ENCODE peak calls at places on chromosomes 1 and 21, in nine cellular contexts. X is astrocyte of the spinal cord, Q is mesothelial cell of epicardium, T is brain microvascular endothelial cell, W is cardiac fibroblast, J is psoas muscle, P is astrocyte of the cerebellum, E is BE2C, Y is GM20000. G is an unnamed sample.

GRCh38 chr1:19100008-19100407 is 110.1 kb downstream of the UBR4 start:
- DNase-seq in Y (no peak), Q (no peak), T (no peak), J (no peak), W (no peak), P (no peak), E (no peak), X (no peak), G (no peak)

GRCh38 chr1:225768662-225769426 is 8.8 kb upstream of the SRP9 start:
- DNase-seq in Q (peak), W (no peak), E (no peak), X (no peak), J (no peak), Y (no peak), T (no peak), P (no peak), G (no peak)

GRCh38 chr1:205711105-205712048 is 31.1 kb upstream of the SLC45A3 start:
- DNase-seq in W (peak), Q (peak), X (peak), E (peak), P (peak), J (no peak), T (peak), Y (peak), G (no peak)

GRCh38 chr1:8477199-8477982 is 159.5 kb downstream of the SLC45A1 start:
- DNase-seq in Y (no peak), W (peak), E (no peak), X (peak), J (no peak), T (peak), P (peak), Q (no peak), G (no peak)

GRCh38 chr1:151371340-151371739 is 1.2 kb downstream of the SELENBP1 start:
- DNase-seq in P (no peak), T (no peak), E (no peak), X (no peak), Q (no peak), W (peak), Y (no peak), J (peak), G (peak)

GRCh38 chr1:43980255-43981134 is 1.5 kb downstream of the B4GALT2 start:
- DNase-seq in P (no peak), E (no peak), W (peak), X (no peak), Y (no peak), T (no peak), Q (no peak), J (no peak), G (no peak)

GRCh38 chr1:229064320-229064908 is 206.5 kb upstream of the RAB4A start:
- DNase-seq in T (no peak), P (no peak), Y (no peak), Q (no peak), J (no peak), E (no peak), W (no peak), X (no peak), G (no peak)

GRCh38 chr1:150562384-150563339 is 13.5 kb downstream of the ADAMTSL4 start:
- DNase-seq in X (no peak), E (no peak), J (peak), Y (peak), Q (no peak), T (no peak), P (no peak), W (no peak), G (peak)

GRCh38 chr1:197178998-197179397 is 32.5 kb upstream of the ASPM start:
- DNase-seq in Q (no peak), J (no peak), Y (peak), T (peak), E (no peak), W (peak), P (no peak), X (peak), G (no peak)

GRCh38 chr1:3105167-3105863 is 36.3 kb downstream of the PRDM16 start:
- DNase-seq in X (peak), Y (no peak), W (no peak), J (no peak), E (no peak), Q (peak), P (peak), T (no peak), G (no peak)

GRCh38 chr21:24897883-24898282 is 709.4 kb downstream of the MRPL39 start:
- DNase-seq in T (no peak), W (no peak), X (no peak), E (no peak), P (no peak), J (no peak), Q (no peak), Y (no peak), G (no peak)

GRCh38 chr1:41733021-41733420 is 185.7 kb downstream of the HIVEP3 start:
- DNase-seq in J (no peak), E (peak), X (no peak), T (no peak), W (no peak), Q (no peak), Y (no peak), P (no peak), G (no peak)

GRCh38 chr21:18917602-18918001 is 514.0 kb upstream of the TMPRSS15 start:
- DNase-seq in Q (peak), P (no peak), J (no peak), E (no peak), T (no peak), Y (no peak), X (no peak), W (no peak), G (no peak)

GRCh38 chr21:35503646-35504045 is 454.5 kb upstream of the RUNX1 start:
- DNase-seq in Q (no peak), Y (no peak), X (peak), J (no peak), P (no peak), T (no peak), E (no peak), W (peak), G (no peak)

GRCh38 chr1:225697437-225697836 is 44.5 kb upstream of the ENAH start:
- DNase-seq in W (no peak), Y (no peak), P (no peak), Q (no peak), T (no peak), X (no peak), J (peak), E (no peak), G (no peak)

GRCh38 chr1:225426395-225427248 is 1.2 kb downstream of the LBR start:
- DNase-seq in Y (peak), X (peak), W (peak), P (no peak), E (peak), J (peak), T (no peak), Q (no peak), G (peak)

GRCh38 chr1:59415286-59415850 is 118.5 kb downstream of the FGGY start:
- DNase-seq in X (no peak), T (no peak), J (no peak), W (no peak), Y (no peak), E (no peak), P (no peak), Q (no peak), G (no peak)

GRCh38 chr1:147292012-147292411 is 49.5 kb downstream of the CHD1L start:
- DNase-seq in P (peak), Y (no peak), T (peak), W (peak), E (no peak), X (peak), J (no peak), Q (no peak), G (no peak)

GRCh38 chr1:57788333-57788732 is 364.5 kb upstream of the DAB1 start:
- DNase-seq in P (peak), Q (no peak), X (no peak), W (no peak), Y (no peak), J (no peak), E (no peak), T (no peak), G (no peak)

GRCh38 chr1:59757185-59757747 is 57.5 kb upstream of the HOOK1 start:
- DNase-seq in W (no peak), P (no peak), T (no peak), X (no peak), Q (no peak), Y (no peak), E (no peak), J (no peak), G (no peak)

GRCh38 chr1:27572019-27572678 is 31.8 kb downstream of the AHDC1 start:
- DNase-seq in Q (no peak), P (no peak), T (no peak), W (no peak), J (peak), E (no peak), Y (no peak), X (no peak), G (no peak)

GRCh38 chr1:244187310-244187709 is 136.2 kb downstream of the ZBTB18 start:
- DNase-seq in J (no peak), T (no peak), W (no peak), Q (no peak), X (no peak), Y (no peak), E (no peak), P (no peak), G (no peak)

GRCh38 chr1:231460614-231461013 is 38.5 kb upstream of the EGLN1 start:
- DNase-seq in P (peak), E (no peak), Q (no peak), X (peak), Y (peak), J (no peak), W (peak), T (peak), G (peak)

GRCh38 chr21:9774347-9774746 is 747.0 kb upstream of the TPTE start:
- DNase-seq in X (no peak), Y (no peak), Q (no peak), T (no peak), E (no peak), J (no peak), P (no peak), W (no peak), G (no peak)

GRCh38 chr1:54774820-54775498 is 10.6 kb upstream of the PARS2 start:
- DNase-seq in J (no peak), T (peak), Q (no peak), Y (no peak), E (peak), P (no peak), X (peak), W (peak), G (peak)

GRCh38 chr1:226217273-226217672 is 6.2 kb upstream of the MIXL1 start:
- DNase-seq in W (peak), P (no peak), Q (no peak), Y (no peak), J (no peak), T (peak), X (no peak), E (no peak), G (no peak)

GRCh38 chr1:18902523-18903312 is at the start of gene ALDH4A1:
- DNase-seq in J (peak), Y (peak), W (peak), P (peak), Q (peak), E (peak), X (peak), T (peak), G (peak)

GRCh38 chr1:77385551-77385950 is 103.7 kb downstream of the AK5 start:
- DNase-seq in W (peak), X (no peak), T (no peak), E (no peak), J (no peak), Q (no peak), P (no peak), Y (no peak), G (no peak)

GRCh38 chr1:55375617-55376258 is 160.6 kb upstream of the USP24 start:
- DNase-seq in X (peak), Q (peak), T (no peak), P (peak), W (peak), E (peak), Y (peak), J (no peak), G (peak)

GRCh38 chr1:175225805-175226129 is 33.2 kb upstream of the KIAA0040 start:
- DNase-seq in T (no peak), W (no peak), E (no peak), P (no peak), Y (no peak), Q (no peak), X (no peak), J (no peak), G (no peak)
- TF ChIP-seq CTCF in T (no peak), W (peak), E (no peak), P (no peak), Y (no peak), Q (no peak), X (no peak), J (no peak), G (no peak)

GRCh38 chr1:31764307-31765040 is at the start of gene ADGRB2:
- DNase-seq in J (peak), E (peak), X (no peak), W (no peak), T (no peak), Y (peak), Q (no peak), P (no peak), G (no peak)
- TF ChIP-seq CTCF in J (no peak), E (no peak), X (peak), W (no peak), T (peak), Y (no peak), Q (no peak), P (no peak), G (no peak)

GRCh38 chr1:212838145-212838544 is 9.3 kb downstream of the SPATA45 start:
- DNase-seq in P (no peak), T (no peak), J (no peak), W (no peak), X (no peak), E (no peak), Q (no peak), Y (no peak), G (no peak)
- TF ChIP-seq CTCF in P (no peak), T (no peak), J (no peak), W (no peak), X (no peak), E (no peak), Q (no peak), Y (no peak), G (no peak)

GRCh38 chr1:194584052-194584451 is 1397.6 kb upstream of the B3GALT2 start:
- DNase-seq in E (no peak), Q (no peak), X (no peak), T (no peak), Y (no peak), J (no peak), W (no peak), P (no peak), G (no peak)
- TF ChIP-seq CTCF in E (no peak), Q (no peak), X (no peak), T (no peak), Y (no peak), J (no peak), W (no peak), P (no peak), G (no peak)

GRCh38 chr1:183956559-183957188 is 80.9 kb downstream of the COLGALT2 start:
- DNase-seq in X (peak), W (peak), Y (peak), Q (no peak), T (peak), P (peak), J (no peak), E (no peak), G (no peak)
- TF ChIP-seq CTCF in X (peak), W (peak), Y (peak), Q (no peak), T (peak), P (peak), J (no peak), E (no peak), G (no peak)